ENCODE peak calls at places on chromosome 19, in nine cellular contexts. C, R, Y, F, E, W, H, G and K are unnamed samples. For H3K9me3 and H3K27me3, the result is how much of the 10 kb centered on the place peaks cover.

GRCh38 chr19:46134527-46134926 is 10.0 kb upstream of the IGFL3 start:
- DNase-seq in C (no peak), R (no peak), Y (no peak), F (no peak), E (no peak), W (no peak), H (no peak), G (no peak), K (no peak)

GRCh38 chr19:43439183-43440063 is 24.7 kb downstream of the TEX101 start:
- DNase-seq in C (no peak), R (no peak), Y (no peak), F (no peak), E (no peak), W (no peak), H (no peak), G (no peak), K (no peak)

GRCh38 chr19:46015080-46015960 is 7.5 kb downstream of the PGLYRP1 start:
- DNase-seq in C (peak), R (no peak), Y (no peak), F (peak), E (no peak), W (peak), H (peak), G (no peak), K (no peak)

GRCh38 chr19:33402421-33403220 is 29.1 kb downstream of the CEBPG start:
- DNase-seq in C (peak), R (peak), Y (no peak), F (no peak), E (no peak), W (no peak), H (peak), G (peak), K (no peak)

GRCh38 chr19:48443262-48443661 is 2.5 kb upstream of the GRWD1 start:
- DNase-seq in C (peak), R (no peak), Y (no peak), F (no peak), E (no peak), W (no peak), H (no peak), G (no peak), K (no peak)

GRCh38 chr19:47723573-47723923 is 10.3 kb downstream of the EHD2 start:
- DNase-seq in C (peak), R (peak), Y (peak), F (peak), E (no peak), W (no peak), H (peak), G (peak), K (no peak)

GRCh38 chr19:32178401-32178800 is 167.0 kb upstream of the ZNF507 start:
- DNase-seq in C (no peak), R (no peak), Y (no peak), F (no peak), E (no peak), W (no peak), H (no peak), G (no peak), K (no peak)

GRCh38 chr19:42316223-42317211 is 3.4 kb downstream of the TMEM145 start:
- DNase-seq in C (no peak), R (no peak), Y (no peak), F (no peak), E (no peak), W (no peak), H (peak), G (no peak), K (no peak)

GRCh38 chr19:47430041-47430802 is 10.9 kb upstream of the MEIS3 start:
- DNase-seq in C (peak), R (no peak), Y (no peak), F (peak), E (no peak), W (peak), H (peak), G (no peak), K (no peak)

GRCh38 chr19:40962460-40962961 is 28.6 kb upstream of the CYP2B6 start:
- DNase-seq in C (no peak), R (no peak), Y (no peak), F (no peak), E (no peak), W (no peak), H (no peak), G (peak), K (no peak)

GRCh38 chr19:46412034-46412982 is 1.1 kb downstream of the CCDC8 start:
- DNase-seq in C (peak), R (no peak), Y (no peak), F (no peak), E (no peak), W (no peak), H (no peak), G (no peak), K (no peak)

GRCh38 chr19:47494211-47494547 is 10.2 kb upstream of the KPTN start:
- DNase-seq in C (no peak), R (no peak), Y (no peak), F (no peak), E (no peak), W (no peak), H (no peak), G (no peak), K (no peak)

GRCh38 chr19:10454267-10454666 is 33.9 kb downstream of the PDE4A start:
- DNase-seq in C (no peak), R (no peak), Y (no peak), F (no peak), E (no peak), W (no peak), H (no peak), G (no peak), K (no peak)

GRCh38 chr19:10471909-10472308 is 31.2 kb downstream of the KEAP1 start:
- DNase-seq in C (no peak), R (no peak), Y (no peak), F (no peak), E (no peak), W (peak), H (no peak), G (no peak), K (no peak)

GRCh38 chr19:10086032-10086903 is at the start of gene SHFL:
- DNase-seq in C (peak), R (peak), Y (peak), F (peak), E (no peak), W (peak), H (peak), G (peak), K (no peak)

GRCh38 chr19:46296722-46297431 is at the start of gene HIF3A:
- DNase-seq in C (peak), R (peak), Y (peak), F (peak), E (no peak), W (peak), H (peak), G (peak), K (no peak)

GRCh38 chr19:21143846-21144245 is 2.0 kb downstream of the ZNF431 start:
- DNase-seq in C (no peak), R (no peak), Y (no peak), F (no peak), E (no peak), W (no peak), H (no peak), G (no peak), K (no peak)

GRCh38 chr19:3987619-3988371 is 2.5 kb upstream of the EEF2 start:
- DNase-seq in C (peak), R (peak), Y (peak), F (peak), E (no peak), W (peak), H (peak), G (peak), K (peak)
- TF ChIP-seq POLR2A in C (no peak), R (no peak), Y (no peak), F (no peak), E (no peak), W (no peak), H (no peak), G (no peak), K (no peak)

GRCh38 chr19:53068834-53069233 is 24.3 kb downstream of the ERVV-2 start:
- DNase-seq in C (no peak), R (no peak), Y (no peak), F (no peak), E (no peak), W (no peak), H (no peak), G (no peak), K (no peak)
- H3K9me3 ChIP-seq in C (under half), R (under half), Y (under half), F (under half), E (half or more), W (under half), H (half or more), G (under half), K (under half)

GRCh38 chr19:1447944-1448343 is 2.0 kb upstream of the APC2 start:
- DNase-seq in C (no peak), R (no peak), Y (no peak), F (no peak), E (no peak), W (no peak), H (no peak), G (no peak), K (no peak)
- H3K27me3 ChIP-seq in C (half or more), R (half or more), Y (half or more), F (half or more), E (half or more), W (under half), H (half or more), G (under half), K (half or more)

GRCh38 chr19:12163841-12164240 is 945 bp downstream of the ZNF136 start:
- DNase-seq in C (no peak), R (no peak), Y (no peak), F (no peak), E (no peak), W (no peak), H (no peak), G (no peak), K (no peak)

GRCh38 chr19:12166596-12166995 is 3.7 kb downstream of the ZNF136 start:
- DNase-seq in C (no peak), R (no peak), Y (no peak), F (no peak), E (no peak), W (no peak), H (no peak), G (no peak), K (no peak)

GRCh38 chr19:12159773-12160414 is 3.0 kb upstream of the ZNF136 start:
- DNase-seq in C (no peak), R (no peak), Y (no peak), F (no peak), E (no peak), W (no peak), H (no peak), G (no peak), K (no peak)

GRCh38 chr19:12162513-12162881 is 399 bp upstream of the ZNF136 start:
- DNase-seq in C (no peak), R (no peak), Y (no peak), F (no peak), E (no peak), W (no peak), H (no peak), G (no peak), K (no peak)

GRCh38 chr19:12162882-12163806 is at the start of gene ZNF136:
- DNase-seq in C (peak), R (peak), Y (peak), F (peak), E (peak), W (peak), H (peak), G (peak), K (peak)
- TF ChIP-seq POLR2A in C (peak), R (peak), Y (peak), F (peak), E (peak), W (peak), H (peak), G (peak), K (peak)

DNA sequence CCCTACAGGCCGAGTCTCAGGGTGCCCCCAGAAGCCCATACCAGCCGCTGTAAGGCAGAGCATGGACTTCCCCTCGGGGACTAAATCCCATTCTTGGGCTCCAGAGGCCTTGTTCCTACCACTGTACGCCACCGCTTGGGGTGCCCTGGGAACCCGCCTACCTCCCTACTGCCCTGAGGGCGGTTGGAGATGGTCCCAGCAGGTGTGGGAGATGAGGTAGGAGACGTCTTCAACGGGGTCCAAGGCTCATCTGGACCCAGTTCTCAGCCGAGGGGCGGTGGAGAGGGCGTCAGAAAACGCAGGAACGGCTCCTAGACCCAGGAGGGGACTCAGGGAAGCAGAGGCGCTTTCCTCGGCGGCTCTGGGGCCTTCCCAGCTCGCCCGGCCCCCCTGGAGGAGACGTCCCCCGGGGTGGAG is 833 bp upstream of the ZIK1 start:
- DNase-seq in C (no peak), R (no peak), Y (no peak), F (no peak), E (no peak), W (no peak), H (no peak), G (no peak), K (no peak)
- H3K9me3 ChIP-seq in C (under half), R (under half), Y (under half), F (under half), E (under half), W (under half), H (under half), G (under half), K (under half)

GRCh38 chr19:19274716-19275115 is 1.6 kb upstream of the TM6SF2 start:
- DNase-seq in C (peak), R (no peak), Y (no peak), F (no peak), E (no peak), W (no peak), H (peak), G (no peak), K (no peak)
- H3K27me3 ChIP-seq in C (under half), R (under half), Y (under half), F (under half), E (under half), W (under half), H (under half), G (under half), K (under half)

DNA sequence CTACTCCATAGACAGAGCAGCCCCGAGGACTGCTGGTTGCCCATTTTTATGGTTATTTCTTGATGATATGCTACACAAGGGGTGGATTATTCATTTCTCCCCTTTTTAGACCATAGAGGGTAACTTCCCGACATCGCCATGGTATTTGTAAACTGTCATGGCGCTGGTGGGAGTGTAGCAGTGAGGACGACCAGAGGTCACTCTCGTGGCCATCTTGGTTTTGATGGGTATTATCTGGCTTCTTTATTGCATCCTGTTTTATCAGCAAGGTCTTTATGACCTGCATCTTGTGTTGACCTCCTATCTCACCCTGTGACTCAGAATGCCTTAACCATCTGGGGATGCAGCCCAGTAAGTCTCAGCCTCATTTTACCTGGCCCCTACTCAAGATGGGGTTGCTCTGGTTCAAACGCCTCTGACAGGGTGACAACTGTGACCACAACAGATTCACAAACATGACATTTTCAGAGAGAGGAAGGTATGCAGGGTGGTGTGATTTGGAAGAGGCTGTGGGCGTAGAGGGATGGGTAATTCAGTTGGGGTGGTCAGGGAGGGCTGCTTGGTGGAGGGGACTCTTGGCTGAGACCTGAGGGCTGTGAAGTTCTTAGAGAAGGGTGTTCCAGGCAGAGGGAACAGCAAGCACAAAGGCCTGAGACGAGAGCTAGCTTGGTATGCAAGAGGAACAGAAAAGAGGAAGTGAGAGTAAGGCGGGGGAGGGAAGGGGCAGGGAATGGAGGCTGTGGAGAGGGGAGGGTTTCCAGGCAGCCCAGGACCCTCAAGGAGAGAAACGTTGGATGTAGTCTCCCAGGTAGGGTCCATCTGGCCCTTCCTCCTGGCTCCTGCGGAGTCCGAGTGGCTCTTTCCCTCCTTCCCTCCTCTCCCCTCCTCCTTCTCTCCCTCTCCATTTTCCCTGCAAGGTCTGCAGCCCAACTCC is 23.5 kb downstream of the FAM187B start:
- DNase-seq in C (no peak), R (no peak), Y (peak), F (no peak), E (no peak), W (no peak), H (peak), G (no peak), K (no peak)
- TF ChIP-seq POLR2A in C (no peak), R (no peak), Y (no peak), F (no peak), E (no peak), W (no peak), H (no peak), G (no peak), K (no peak)

GRCh38 chr19:39422020-39422419 is 9.6 kb downstream of the PLEKHG2 start:
- DNase-seq in C (no peak), R (no peak), Y (no peak), F (no peak), E (no peak), W (no peak), H (no peak), G (no peak), K (no peak)
- H3K9me3 ChIP-seq in C (under half), R (under half), Y (under half), F (under half), E (under half), W (under half), H (under half), G (under half), K (under half)

GRCh38 chr19:55147408-55148251 is 1.4 kb downstream of the TNNT1 start:
- DNase-seq in C (no peak), R (no peak), Y (no peak), F (no peak), E (no peak), W (no peak), H (no peak), G (no peak), K (peak)

GRCh38 chr19:55146648-55147218 is 2.3 kb downstream of the TNNT1 start:
- DNase-seq in C (no peak), R (no peak), Y (no peak), F (no peak), E (no peak), W (no peak), H (no peak), G (no peak), K (peak)

GRCh38 chr19:55152017-55152416 is 3.0 kb upstream of the TNNT1 start:
- DNase-seq in C (no peak), R (no peak), Y (no peak), F (no peak), E (no peak), W (no peak), H (no peak), G (no peak), K (no peak)

GRCh38 chr19:55146078-55146647 is 2.8 kb downstream of the TNNT1 start:
- DNase-seq in C (no peak), R (no peak), Y (no peak), F (no peak), E (no peak), W (no peak), H (no peak), G (no peak), K (no peak)

GRCh38 chr19:55149078-55150003 is at the start of gene TNNT1:
- DNase-seq in C (no peak), R (no peak), Y (no peak), F (no peak), E (no peak), W (no peak), H (no peak), G (no peak), K (peak)
- H3K27me3 ChIP-seq in C (under half), R (half or more), Y (half or more), F (under half), E (under half), W (under half), H (half or more), G (under half), K (under half)

GRCh38 chr19:37551123-37551993 is 43.2 kb downstream of the ZNF571 start:
- DNase-seq in C (no peak), R (no peak), Y (no peak), F (no peak), E (no peak), W (peak), H (peak), G (no peak), K (no peak)
- TF ChIP-seq POLR2A in C (no peak), R (no peak), Y (no peak), F (no peak), E (no peak), W (no peak), H (no peak), G (no peak), K (no peak)